ENCODE peak calls at places on chromosomes 5 and 9, in eight cellular contexts. One of them, this sample, is unnamed. For H3K4me1, the result is how much of the 10 kb centered on the place peaks cover.

GRCh38 chr5:149938791-149939358 is 5.7 kb downstream of the PDE6A start:
- DNase-seq in endothelial cell of umbilical vein: peak
- DNase-seq in CD8-positive, alpha-beta memory T cell: no peak
- DNase-seq in heart left ventricle: no peak
- DNase-seq in ovary: no peak
- DNase-seq in esophagus squamous epithelium: no peak
- DNase-seq in A549: peak
- DNase-seq in mucosa of descending colon: no peak
- DNase-seq in this sample: no peak

GRCh38 chr5:142316051-142316450 is 8.8 kb downstream of the SPRY4 start:
- DNase-seq in endothelial cell of umbilical vein: peak
- DNase-seq in mucosa of descending colon: no peak
- DNase-seq in heart left ventricle: no peak
- DNase-seq in esophagus squamous epithelium: no peak
- DNase-seq in CD8-positive, alpha-beta memory T cell: no peak
- DNase-seq in A549: no peak
- DNase-seq in ovary: no peak
- DNase-seq in this sample: no peak

GRCh38 chr9:96442491-96442890 is 7.5 kb upstream of the HABP4 start:
- DNase-seq in CD8-positive, alpha-beta memory T cell: no peak
- DNase-seq in ovary: no peak
- DNase-seq in mucosa of descending colon: no peak
- DNase-seq in A549: no peak
- DNase-seq in esophagus squamous epithelium: no peak
- DNase-seq in endothelial cell of umbilical vein: no peak
- DNase-seq in heart left ventricle: no peak
- DNase-seq in this sample: no peak

GRCh38 chr9:19999491-20000057 is 210.7 kb upstream of the SLC24A2 start:
- DNase-seq in ovary: no peak
- DNase-seq in heart left ventricle: no peak
- DNase-seq in endothelial cell of umbilical vein: peak
- DNase-seq in A549: no peak
- DNase-seq in mucosa of descending colon: no peak
- DNase-seq in CD8-positive, alpha-beta memory T cell: peak
- DNase-seq in esophagus squamous epithelium: no peak
- DNase-seq in this sample: no peak

GRCh38 chr5:67047180-67047579 is 149.4 kb downstream of the CD180 start:
- DNase-seq in endothelial cell of umbilical vein: no peak
- DNase-seq in CD8-positive, alpha-beta memory T cell: no peak
- DNase-seq in heart left ventricle: peak
- DNase-seq in ovary: no peak
- DNase-seq in A549: no peak
- DNase-seq in mucosa of descending colon: peak
- DNase-seq in esophagus squamous epithelium: no peak
- DNase-seq in this sample: peak

GRCh38 chr5:173342813-173343435 is 14.7 kb upstream of the STC2 start:
- DNase-seq in ovary: no peak
- DNase-seq in CD8-positive, alpha-beta memory T cell: no peak
- DNase-seq in A549: no peak
- DNase-seq in mucosa of descending colon: no peak
- DNase-seq in esophagus squamous epithelium: no peak
- DNase-seq in heart left ventricle: no peak
- DNase-seq in endothelial cell of umbilical vein: no peak
- DNase-seq in this sample: no peak

GRCh38 chr9:136629879-136630661 is 32.6 kb upstream of the EGFL7 start:
- DNase-seq in endothelial cell of umbilical vein: peak
- DNase-seq in esophagus squamous epithelium: no peak
- DNase-seq in mucosa of descending colon: peak
- DNase-seq in CD8-positive, alpha-beta memory T cell: peak
- DNase-seq in heart left ventricle: peak
- DNase-seq in A549: no peak
- DNase-seq in ovary: peak
- DNase-seq in this sample: peak

GRCh38 chr9:126625329-126626116 is 11.8 kb downstream of the LMX1B start:
- DNase-seq in ovary: no peak
- DNase-seq in endothelial cell of umbilical vein: no peak
- DNase-seq in CD8-positive, alpha-beta memory T cell: no peak
- DNase-seq in heart left ventricle: no peak
- DNase-seq in A549: no peak
- DNase-seq in esophagus squamous epithelium: no peak
- DNase-seq in mucosa of descending colon: no peak
- DNase-seq in this sample: peak

GRCh38 chr9:120713257-120714087 is 798 bp downstream of the MEGF9 start:
- DNase-seq in mucosa of descending colon: peak
- DNase-seq in ovary: peak
- DNase-seq in endothelial cell of umbilical vein: no peak
- DNase-seq in esophagus squamous epithelium: no peak
- DNase-seq in CD8-positive, alpha-beta memory T cell: no peak
- DNase-seq in heart left ventricle: peak
- DNase-seq in A549: no peak
- DNase-seq in this sample: peak

GRCh38 chr5:32600057-32600622 is 14.8 kb downstream of the SUB1 start:
- DNase-seq in heart left ventricle: no peak
- DNase-seq in ovary: no peak
- DNase-seq in endothelial cell of umbilical vein: peak
- DNase-seq in esophagus squamous epithelium: no peak
- DNase-seq in A549: no peak
- DNase-seq in mucosa of descending colon: no peak
- DNase-seq in CD8-positive, alpha-beta memory T cell: no peak
- DNase-seq in this sample: no peak

GRCh38 chr9:135649508-135649907 is 10.2 kb upstream of the GLT6D1 start:
- DNase-seq in mucosa of descending colon: no peak
- DNase-seq in CD8-positive, alpha-beta memory T cell: no peak
- DNase-seq in esophagus squamous epithelium: no peak
- DNase-seq in endothelial cell of umbilical vein: no peak
- DNase-seq in ovary: no peak
- DNase-seq in heart left ventricle: no peak
- DNase-seq in A549: no peak
- DNase-seq in this sample: no peak

GRCh38 chr9:69385474-69386091 is 60.6 kb downstream of the ENTREP1 start:
- DNase-seq in esophagus squamous epithelium: no peak
- DNase-seq in ovary: no peak
- DNase-seq in A549: no peak
- DNase-seq in CD8-positive, alpha-beta memory T cell: no peak
- DNase-seq in mucosa of descending colon: no peak
- DNase-seq in heart left ventricle: no peak
- DNase-seq in endothelial cell of umbilical vein: peak
- DNase-seq in this sample: no peak

GRCh38 chr9:137487454-137488329 is 28.6 kb upstream of the NSMF start:
- DNase-seq in esophagus squamous epithelium: no peak
- DNase-seq in endothelial cell of umbilical vein: no peak
- DNase-seq in CD8-positive, alpha-beta memory T cell: no peak
- DNase-seq in A549: no peak
- DNase-seq in ovary: no peak
- DNase-seq in heart left ventricle: peak
- DNase-seq in mucosa of descending colon: peak
- DNase-seq in this sample: no peak

GRCh38 chr9:110427497-110428104 is 89.9 kb upstream of the TXNDC8 start:
- DNase-seq in heart left ventricle: peak
- DNase-seq in A549: peak
- DNase-seq in esophagus squamous epithelium: no peak
- DNase-seq in endothelial cell of umbilical vein: peak
- DNase-seq in CD8-positive, alpha-beta memory T cell: no peak
- DNase-seq in mucosa of descending colon: peak
- DNase-seq in ovary: peak
- DNase-seq in this sample: peak

GRCh38 chr9:4620046-4620765 is 41.9 kb upstream of the PLPP6 start:
- DNase-seq in heart left ventricle: no peak
- DNase-seq in mucosa of descending colon: no peak
- DNase-seq in esophagus squamous epithelium: no peak
- DNase-seq in endothelial cell of umbilical vein: no peak
- DNase-seq in A549: no peak
- DNase-seq in ovary: no peak
- DNase-seq in CD8-positive, alpha-beta memory T cell: no peak
- DNase-seq in this sample: no peak

GRCh38 chr5:93572101-93572772 is 8.8 kb downstream of the NR2F1-AS1 start:
- DNase-seq in A549: no peak
- DNase-seq in ovary: no peak
- DNase-seq in mucosa of descending colon: no peak
- DNase-seq in CD8-positive, alpha-beta memory T cell: no peak
- DNase-seq in endothelial cell of umbilical vein: no peak
- DNase-seq in heart left ventricle: no peak
- DNase-seq in esophagus squamous epithelium: no peak
- DNase-seq in this sample: peak
- H3K4me3 ChIP-seq in A549: no peak
- H3K4me3 ChIP-seq in ovary: no peak
- H3K4me3 ChIP-seq in mucosa of descending colon: no peak
- H3K4me3 ChIP-seq in CD8-positive, alpha-beta memory T cell: no peak
- H3K4me3 ChIP-seq in endothelial cell of umbilical vein: no peak
- H3K4me3 ChIP-seq in heart left ventricle: no peak
- H3K4me3 ChIP-seq in esophagus squamous epithelium: peak
- H3K4me3 ChIP-seq in this sample: peak

GRCh38 chr9:12060811-12061210 is 632.4 kb upstream of the TYRP1 start:
- DNase-seq in heart left ventricle: no peak
- DNase-seq in endothelial cell of umbilical vein: no peak
- DNase-seq in esophagus squamous epithelium: no peak
- DNase-seq in CD8-positive, alpha-beta memory T cell: no peak
- DNase-seq in ovary: no peak
- DNase-seq in mucosa of descending colon: no peak
- DNase-seq in A549: no peak
- DNase-seq in this sample: no peak
- H3K4me1 ChIP-seq in heart left ventricle: under half
- H3K4me1 ChIP-seq in endothelial cell of umbilical vein: under half
- H3K4me1 ChIP-seq in esophagus squamous epithelium: under half
- H3K4me1 ChIP-seq in CD8-positive, alpha-beta memory T cell: under half
- H3K4me1 ChIP-seq in ovary: under half
- H3K4me1 ChIP-seq in mucosa of descending colon: under half
- H3K4me1 ChIP-seq in A549: under half
- H3K4me1 ChIP-seq in this sample: under half

DNA sequence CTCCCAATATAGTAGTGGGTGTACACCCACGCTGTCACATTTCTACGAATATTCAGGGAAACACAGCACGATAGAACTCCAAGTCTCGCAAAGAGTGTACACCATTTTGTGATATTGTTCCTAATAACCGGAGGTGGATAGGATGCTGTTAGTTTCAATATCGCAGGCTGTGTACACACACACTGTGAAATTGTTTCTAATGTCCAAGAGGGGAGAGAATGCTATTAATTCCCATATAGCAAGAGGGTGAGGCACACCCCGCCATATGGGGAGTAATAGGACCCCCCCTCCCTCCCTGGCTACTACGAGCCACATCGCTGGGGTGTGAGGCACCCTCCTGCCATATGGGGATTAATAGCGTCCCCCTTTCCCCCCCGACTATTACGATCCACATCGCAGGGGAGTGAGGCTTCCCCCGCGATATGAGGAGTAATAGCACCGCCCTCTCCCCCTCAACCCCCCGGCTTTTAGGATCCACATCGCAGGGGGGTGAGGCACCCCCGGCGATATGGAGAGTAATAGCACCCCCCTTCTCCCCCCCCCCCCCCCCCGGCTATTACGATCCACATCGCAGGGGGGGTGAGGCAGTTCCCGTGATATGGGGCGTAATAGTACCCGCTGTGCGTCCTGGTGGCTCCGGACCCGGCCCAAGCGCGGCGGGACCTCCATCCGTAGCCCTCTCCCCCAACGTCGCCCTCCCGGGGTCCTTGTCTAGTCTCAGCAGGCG is 565 bp upstream of the STK32A start:
- DNase-seq in ovary: no peak
- DNase-seq in esophagus squamous epithelium: no peak
- DNase-seq in heart left ventricle: no peak
- DNase-seq in mucosa of descending colon: no peak
- DNase-seq in A549: no peak
- DNase-seq in CD8-positive, alpha-beta memory T cell: no peak
- DNase-seq in endothelial cell of umbilical vein: no peak
- DNase-seq in this sample: no peak
- H3K4me3 ChIP-seq in ovary: peak
- H3K4me3 ChIP-seq in esophagus squamous epithelium: peak
- H3K4me3 ChIP-seq in heart left ventricle: peak
- H3K4me3 ChIP-seq in mucosa of descending colon: no peak
- H3K4me3 ChIP-seq in A549: peak
- H3K4me3 ChIP-seq in CD8-positive, alpha-beta memory T cell: no peak
- H3K4me3 ChIP-seq in endothelial cell of umbilical vein: peak
- H3K4me3 ChIP-seq in this sample: peak

GRCh38 chr5:127307868-127308267 is 17.3 kb downstream of the MEGF10 start:
- DNase-seq in ovary: no peak
- DNase-seq in A549: no peak
- DNase-seq in heart left ventricle: no peak
- DNase-seq in CD8-positive, alpha-beta memory T cell: no peak
- DNase-seq in mucosa of descending colon: no peak
- DNase-seq in endothelial cell of umbilical vein: no peak
- DNase-seq in esophagus squamous epithelium: no peak
- DNase-seq in this sample: no peak
- H3K4me1 ChIP-seq in ovary: under half
- H3K4me1 ChIP-seq in A549: under half
- H3K4me1 ChIP-seq in heart left ventricle: under half
- H3K4me1 ChIP-seq in CD8-positive, alpha-beta memory T cell: under half
- H3K4me1 ChIP-seq in mucosa of descending colon: under half
- H3K4me1 ChIP-seq in endothelial cell of umbilical vein: under half
- H3K4me1 ChIP-seq in esophagus squamous epithelium: under half
- H3K4me1 ChIP-seq in this sample: under half

GRCh38 chr9:72871685-72872084 is 81.2 kb downstream of the ALDH1A1 start:
- DNase-seq in A549: peak
- DNase-seq in mucosa of descending colon: no peak
- DNase-seq in endothelial cell of umbilical vein: peak
- DNase-seq in heart left ventricle: no peak
- DNase-seq in CD8-positive, alpha-beta memory T cell: no peak
- DNase-seq in esophagus squamous epithelium: no peak
- DNase-seq in ovary: no peak
- DNase-seq in this sample: no peak
- H3K4me3 ChIP-seq in A549: no peak
- H3K4me3 ChIP-seq in mucosa of descending colon: no peak
- H3K4me3 ChIP-seq in endothelial cell of umbilical vein: no peak
- H3K4me3 ChIP-seq in heart left ventricle: no peak
- H3K4me3 ChIP-seq in CD8-positive, alpha-beta memory T cell: no peak
- H3K4me3 ChIP-seq in esophagus squamous epithelium: no peak
- H3K4me3 ChIP-seq in ovary: no peak
- H3K4me3 ChIP-seq in this sample: no peak

DNA sequence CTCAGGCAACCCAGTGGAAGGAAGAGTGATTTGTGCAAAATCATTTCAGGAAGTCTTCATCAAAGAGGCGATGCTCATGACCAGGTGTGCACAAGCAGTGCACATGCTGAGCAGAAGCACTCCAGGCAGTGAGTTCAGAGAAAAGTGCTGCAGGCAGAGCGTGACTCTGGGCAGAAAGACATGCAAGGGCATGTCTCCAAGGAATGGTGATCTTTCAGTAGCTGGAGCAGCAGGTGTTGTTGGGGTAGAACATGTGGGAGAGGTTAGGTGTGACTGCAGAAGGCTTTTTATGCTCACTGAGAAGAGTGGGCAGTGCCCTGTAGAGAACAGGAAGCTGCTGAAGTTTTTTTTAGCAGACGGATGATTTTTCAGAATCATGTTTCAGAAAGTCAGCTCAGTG is 545.5 kb upstream of the TLE4 start:
- DNase-seq in CD8-positive, alpha-beta memory T cell: no peak
- DNase-seq in mucosa of descending colon: no peak
- DNase-seq in esophagus squamous epithelium: no peak
- DNase-seq in A549: no peak
- DNase-seq in heart left ventricle: no peak
- DNase-seq in ovary: no peak
- DNase-seq in endothelial cell of umbilical vein: peak
- DNase-seq in this sample: no peak
- H3K4me1 ChIP-seq in CD8-positive, alpha-beta memory T cell: under half
- H3K4me1 ChIP-seq in mucosa of descending colon: under half
- H3K4me1 ChIP-seq in esophagus squamous epithelium: under half
- H3K4me1 ChIP-seq in A549: under half
- H3K4me1 ChIP-seq in heart left ventricle: under half
- H3K4me1 ChIP-seq in ovary: under half
- H3K4me1 ChIP-seq in endothelial cell of umbilical vein: under half
- H3K4me1 ChIP-seq in this sample: under half

GRCh38 chr5:140342287-140342686 is 4.1 kb downstream of the HBEGF start:
- DNase-seq in A549: no peak
- DNase-seq in CD8-positive, alpha-beta memory T cell: no peak
- DNase-seq in heart left ventricle: no peak
- DNase-seq in esophagus squamous epithelium: no peak
- DNase-seq in mucosa of descending colon: no peak
- DNase-seq in endothelial cell of umbilical vein: no peak
- DNase-seq in ovary: no peak
- DNase-seq in this sample: no peak
- H3K4me3 ChIP-seq in A549: no peak
- H3K4me3 ChIP-seq in CD8-positive, alpha-beta memory T cell: peak
- H3K4me3 ChIP-seq in heart left ventricle: peak
- H3K4me3 ChIP-seq in esophagus squamous epithelium: no peak
- H3K4me3 ChIP-seq in mucosa of descending colon: no peak
- H3K4me3 ChIP-seq in endothelial cell of umbilical vein: no peak
- H3K4me3 ChIP-seq in ovary: no peak
- H3K4me3 ChIP-seq in this sample: no peak